ENCODE peak calls at places on chromosomes 4 and X, in nine cellular contexts. R is heart right ventricle; O is mammary epithelial cell; D is ascending aorta; L is CD8-positive, alpha-beta T cell; H is left ventricle myocardium inferior; W is pancreas; I is aorta; G is mesendoderm. M is an unnamed sample. For H3K4me1, the result is how much of the 10 kb centered on the place peaks cover.

GRCh38 chrX:129780441-129781105 is 824 bp downstream of the SASH3 start:
- DNase-seq in R (no peak), O (no peak), D (no peak), L (no peak), H (no peak), W (no peak), I (no peak), G (no peak), M (peak)

GRCh38 chr4:180057891-180058643 is 2185.1 kb upstream of the TENM3 start:
- DNase-seq in R (no peak), O (peak), D (peak), L (no peak), H (no peak), W (peak), I (no peak), G (peak), M (peak)

GRCh38 chrX:114924423-114924822 is 93.0 kb downstream of the IL13RA2 start:
- DNase-seq in R (no peak), O (no peak), D (no peak), L (no peak), H (no peak), W (no peak), I (no peak), G (no peak), M (no peak)

GRCh38 chr4:170007113-170007512 is 19.1 kb downstream of the MFAP3L start:
- DNase-seq in R (no peak), O (no peak), D (no peak), L (no peak), H (no peak), W (no peak), I (no peak), G (no peak), M (no peak)

GRCh38 chrX:68443155-68443868 is 10.0 kb upstream of the OPHN1 start:
- DNase-seq in R (peak), O (peak), D (no peak), L (no peak), H (peak), W (no peak), I (no peak), G (no peak), M (no peak)

GRCh38 chrX:67614006-67614405 is 70.2 kb downstream of the AR start:
- DNase-seq in R (no peak), O (no peak), D (no peak), L (no peak), H (no peak), W (no peak), I (no peak), G (no peak), M (no peak)

GRCh38 chr4:153538408-153539057 is 72.4 kb downstream of the TMEM131L start:
- DNase-seq in R (no peak), O (no peak), D (peak), L (no peak), H (peak), W (peak), I (no peak), G (no peak), M (peak)

GRCh38 chr4:111689731-111690130 is 455.5 kb upstream of the FAM241A start:
- DNase-seq in R (no peak), O (no peak), D (no peak), L (no peak), H (no peak), W (no peak), I (no peak), G (no peak), M (no peak)

GRCh38 chr4:176824645-176825366 is 32.1 kb upstream of the VEGFC start:
- DNase-seq in R (no peak), O (no peak), D (no peak), L (no peak), H (no peak), W (no peak), I (no peak), G (no peak), M (no peak)

GRCh38 chr4:41751325-41752061 is 3.0 kb upstream of the PHOX2B start:
- DNase-seq in R (no peak), O (no peak), D (no peak), L (no peak), H (no peak), W (no peak), I (no peak), G (peak), M (no peak)

GRCh38 chr4:21469438-21470032 is 479.0 kb downstream of the KCNIP4 start:
- DNase-seq in R (no peak), O (peak), D (no peak), L (no peak), H (no peak), W (no peak), I (no peak), G (peak), M (no peak)

GRCh38 chr4:12239897-12240636 is 811.4 kb upstream of the HS3ST1 start:
- DNase-seq in R (no peak), O (no peak), D (no peak), L (no peak), H (no peak), W (no peak), I (no peak), G (no peak), M (no peak)

GRCh38 chr4:22556411-22556969 is 40.6 kb upstream of the ADGRA3 start:
- DNase-seq in R (no peak), O (no peak), D (no peak), L (no peak), H (no peak), W (no peak), I (no peak), G (no peak), M (no peak)

GRCh38 chrX:71846429-71846828 is 64.2 kb upstream of the NHSL2 start:
- DNase-seq in R (no peak), O (peak), D (no peak), L (no peak), H (no peak), W (no peak), I (no peak), G (peak), M (no peak)

GRCh38 chrX:138745215-138745614 is 33.7 kb upstream of the FGF13 start:
- DNase-seq in R (peak), O (peak), D (no peak), L (no peak), H (no peak), W (no peak), I (no peak), G (peak), M (no peak)

GRCh38 chr4:8165374-8165896 is 6.8 kb upstream of the ABLIM2 start:
- DNase-seq in R (no peak), O (no peak), D (no peak), L (no peak), H (no peak), W (no peak), I (no peak), G (no peak), M (peak)

GRCh38 chr4:8163026-8163425 is 4.4 kb upstream of the ABLIM2 start:
- DNase-seq in R (no peak), O (no peak), D (no peak), L (no peak), H (no peak), W (no peak), I (peak), G (no peak), M (peak)

GRCh38 chr4:8164687-8165086 is 6.1 kb upstream of the ABLIM2 start:
- DNase-seq in R (no peak), O (no peak), D (no peak), L (no peak), H (no peak), W (no peak), I (no peak), G (no peak), M (no peak)

GRCh38 chr4:8163436-8164193 is 5.0 kb upstream of the ABLIM2 start:
- DNase-seq in R (no peak), O (no peak), D (no peak), L (no peak), H (no peak), W (no peak), I (peak), G (no peak), M (no peak)

DNA sequence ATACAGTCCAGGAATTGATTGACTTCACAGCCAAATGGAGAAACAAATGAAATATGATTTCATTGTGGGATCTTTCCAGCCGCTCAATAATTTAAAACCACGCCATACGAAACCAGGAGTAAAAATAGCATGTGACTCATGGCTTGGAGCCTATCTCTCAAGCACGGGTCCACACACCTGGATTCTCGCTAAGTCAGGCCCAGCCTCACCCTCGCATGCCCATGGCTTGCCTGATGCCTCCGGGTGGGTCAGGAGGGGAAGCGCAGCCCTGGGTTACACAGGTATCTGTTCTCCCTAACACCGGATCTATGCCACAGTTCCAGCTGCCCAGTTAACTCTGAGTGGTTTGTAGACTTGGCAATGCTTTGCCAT is 5.6 kb upstream of the ABLIM2 start:
- DNase-seq in R (no peak), O (no peak), D (no peak), L (no peak), H (no peak), W (peak), I (no peak), G (no peak), M (peak)
- H3K4me1 ChIP-seq in R (under half), O (under half), D (under half), L (under half), H (under half), W (under half), I (under half), G (under half), M (half or more)

GRCh38 chr4:4408576-4409335 is 21.9 kb downstream of the NSG1 start:
- DNase-seq in R (no peak), O (peak), D (no peak), L (no peak), H (no peak), W (no peak), I (peak), G (no peak), M (no peak)
- H3K4me1 ChIP-seq in R (under half), O (under half), D (under half), L (under half), H (under half), W (under half), I (under half), G (under half), M (under half)

GRCh38 chr4:6527259-6527658 is 47.7 kb upstream of the MAN2B2 start:
- DNase-seq in R (no peak), O (no peak), D (no peak), L (no peak), H (no peak), W (no peak), I (no peak), G (no peak), M (no peak)

GRCh38 chr4:6524436-6524835 is 50.6 kb upstream of the MAN2B2 start:
- DNase-seq in R (no peak), O (no peak), D (no peak), L (no peak), H (no peak), W (no peak), I (no peak), G (peak), M (no peak)

GRCh38 chr4:6526696-6527095 is 48.3 kb upstream of the MAN2B2 start:
- DNase-seq in R (no peak), O (no peak), D (no peak), L (no peak), H (no peak), W (no peak), I (no peak), G (peak), M (no peak)

GRCh38 chr4:6526171-6526570 is 48.8 kb upstream of the MAN2B2 start:
- DNase-seq in R (no peak), O (no peak), D (no peak), L (no peak), H (no peak), W (no peak), I (no peak), G (peak), M (no peak)

DNA sequence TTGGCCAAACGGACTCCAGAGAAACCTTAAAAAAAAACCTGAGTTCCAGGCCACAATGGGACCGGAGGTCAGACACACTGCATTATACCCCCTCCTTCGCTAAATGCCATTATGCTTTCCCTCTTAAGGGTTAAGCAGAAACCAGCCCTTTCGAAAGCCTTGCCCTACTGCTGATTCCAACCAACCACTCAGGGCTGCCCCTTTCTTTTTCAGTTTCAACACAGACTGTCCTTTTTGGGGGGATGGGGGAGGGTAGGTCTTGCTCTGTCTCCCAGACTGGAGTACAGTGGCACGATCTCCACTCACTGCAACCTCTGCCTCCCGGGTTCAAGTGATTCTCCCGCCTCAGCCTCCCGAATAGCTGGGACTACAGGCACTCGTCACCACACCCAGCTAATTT is 49.5 kb upstream of the MAN2B2 start:
- DNase-seq in R (no peak), O (no peak), D (no peak), L (no peak), H (no peak), W (no peak), I (no peak), G (no peak), M (no peak)
- H3K4me1 ChIP-seq in R (under half), O (under half), D (under half), L (under half), H (under half), W (under half), I (under half), G (under half), M (under half)

GRCh38 chr4:145528601-145529000 is 46.9 kb downstream of the SMAD1 start:
- DNase-seq in R (no peak), O (no peak), D (no peak), L (no peak), H (no peak), W (no peak), I (no peak), G (no peak), M (no peak)

GRCh38 chr4:145530662-145531061 is 49.0 kb downstream of the SMAD1 start:
- DNase-seq in R (no peak), O (no peak), D (no peak), L (no peak), H (no peak), W (no peak), I (no peak), G (no peak), M (no peak)

GRCh38 chr4:145530189-145530588 is 48.5 kb downstream of the SMAD1 start:
- DNase-seq in R (no peak), O (no peak), D (no peak), L (no peak), H (no peak), W (no peak), I (no peak), G (no peak), M (no peak)

GRCh38 chr4:145525291-145525740 is 43.7 kb downstream of the SMAD1 start:
- DNase-seq in R (no peak), O (no peak), D (no peak), L (no peak), H (no peak), W (no peak), I (no peak), G (peak), M (no peak)

DNA sequence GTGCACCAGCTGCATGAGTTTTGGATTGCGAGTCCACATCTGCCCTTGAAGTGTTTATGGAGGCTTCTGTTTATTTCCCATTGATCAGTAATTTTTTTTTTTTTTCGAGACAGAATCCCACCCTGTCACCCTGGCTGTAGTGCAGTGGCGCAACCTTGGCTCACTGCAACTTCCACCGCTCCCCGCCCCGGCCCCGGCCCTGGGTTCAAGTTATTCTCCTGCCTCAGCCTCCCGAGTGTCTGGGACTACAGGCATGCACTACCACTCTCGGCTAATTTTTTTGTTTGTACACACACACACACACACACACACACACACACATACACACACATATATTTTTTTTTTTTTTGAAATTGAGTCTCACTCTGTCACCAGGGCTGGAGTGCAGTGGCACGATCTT is 46.1 kb downstream of the SMAD1 start:
- DNase-seq in R (no peak), O (no peak), D (no peak), L (no peak), H (no peak), W (no peak), I (no peak), G (no peak), M (no peak)
- H3K4me1 ChIP-seq in R (half or more), O (under half), D (under half), L (under half), H (half or more), W (under half), I (under half), G (under half), M (under half)

GRCh38 chr4:139154134-139154421 is 22.9 kb downstream of the ELF2 start:
- DNase-seq in R (no peak), O (no peak), D (no peak), L (no peak), H (no peak), W (no peak), I (no peak), G (no peak), M (no peak)
- H3K4me1 ChIP-seq in R (under half), O (under half), D (under half), L (under half), H (half or more), W (under half), I (under half), G (under half), M (under half)

GRCh38 chr4:108053281-108053701 is 63.6 kb downstream of the HADH start:
- DNase-seq in R (no peak), O (no peak), D (no peak), L (no peak), H (no peak), W (no peak), I (no peak), G (no peak), M (no peak)

GRCh38 chr4:108052511-108052910 is 62.8 kb downstream of the HADH start:
- DNase-seq in R (no peak), O (no peak), D (no peak), L (no peak), H (no peak), W (no peak), I (no peak), G (no peak), M (no peak)

GRCh38 chr4:108048997-108049396 is 59.3 kb downstream of the HADH start:
- DNase-seq in R (no peak), O (no peak), D (no peak), L (no peak), H (no peak), W (no peak), I (no peak), G (no peak), M (no peak)

GRCh38 chr4:108049406-108049805 is 59.7 kb downstream of the HADH start:
- DNase-seq in R (no peak), O (no peak), D (no peak), L (no peak), H (no peak), W (no peak), I (no peak), G (no peak), M (no peak)

DNA sequence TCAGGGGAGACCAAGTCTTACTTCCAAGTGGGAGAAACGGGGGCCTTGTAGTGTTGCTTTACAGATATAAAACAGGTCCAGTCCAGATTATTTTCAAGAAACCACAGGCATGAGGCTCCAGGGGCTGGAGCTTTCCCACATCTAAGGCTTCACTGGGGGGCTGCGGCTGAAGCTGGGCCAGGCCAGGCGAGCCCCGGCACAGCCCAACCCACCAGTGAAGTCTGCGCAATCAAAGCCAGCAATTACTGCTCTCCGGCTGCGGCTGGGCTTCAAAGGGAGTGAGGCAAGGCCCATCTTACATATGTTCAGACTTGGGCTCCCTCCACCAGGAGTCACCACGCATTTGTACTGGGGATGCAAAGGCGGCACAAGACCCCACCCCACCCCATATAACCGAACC is 61.7 kb downstream of the HADH start:
- DNase-seq in R (no peak), O (no peak), D (no peak), L (no peak), H (no peak), W (no peak), I (no peak), G (no peak), M (no peak)
- H3K4me1 ChIP-seq in R (under half), O (under half), D (under half), L (half or more), H (under half), W (under half), I (under half), G (under half), M (under half)

DNA sequence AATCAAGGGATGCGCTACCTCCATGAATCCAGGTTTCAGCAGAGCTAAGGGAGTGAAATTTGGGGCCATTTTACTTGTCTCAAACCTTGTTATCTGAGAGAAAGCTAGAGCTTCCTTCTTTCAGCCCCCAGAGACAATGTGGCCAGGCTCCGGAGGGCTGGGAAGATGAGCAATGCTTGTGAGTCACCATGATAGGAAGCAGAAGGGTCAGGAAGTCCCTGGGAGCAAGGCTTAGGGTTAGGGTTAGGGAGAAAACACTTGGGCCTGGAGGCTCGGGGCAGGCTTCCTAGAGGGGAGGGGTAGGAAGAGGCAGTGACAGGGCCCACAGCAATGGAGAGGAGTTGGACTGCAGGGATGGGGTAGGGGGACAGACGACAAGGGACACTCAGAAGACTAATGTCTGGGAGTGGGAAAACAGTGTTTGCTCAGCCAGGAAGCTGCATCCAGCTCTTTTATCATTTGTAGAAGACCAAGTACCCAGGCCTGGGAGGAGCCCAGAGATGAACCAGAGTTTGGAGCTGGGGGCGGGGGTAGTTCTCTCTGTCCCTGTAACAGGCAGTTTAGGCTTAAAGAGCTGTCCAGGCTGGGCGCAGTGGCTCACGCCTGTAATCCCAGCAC is 16.4 kb upstream of the PORCN start:
- DNase-seq in R (no peak), O (no peak), D (no peak), L (no peak), H (no peak), W (no peak), I (no peak), G (no peak), M (no peak)
- H3K4me1 ChIP-seq in R (under half), O (under half), D (under half), L (under half), H (under half), W (under half), I (under half), G (under half), M (under half)

DNA sequence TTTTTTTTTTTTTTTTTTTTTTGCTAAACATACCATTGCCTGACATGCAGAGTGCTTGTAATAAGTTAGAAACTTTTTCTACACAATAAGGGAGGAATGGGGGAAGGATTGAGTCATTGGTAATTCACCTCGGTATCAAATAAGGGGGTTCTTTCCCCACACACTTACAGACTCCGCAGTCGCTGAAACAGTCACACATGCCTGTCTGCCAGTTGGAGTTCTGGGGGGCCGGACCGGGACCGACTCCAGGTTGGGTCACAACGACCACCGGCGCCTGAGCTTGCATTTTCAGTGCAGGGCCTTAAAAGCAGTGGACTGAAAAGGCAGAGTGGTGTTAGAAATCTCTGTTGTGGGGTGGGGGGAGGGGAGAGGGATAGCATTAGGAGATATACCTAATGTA is 6.9 kb downstream of the PLAC8 start:
- DNase-seq in R (no peak), O (no peak), D (no peak), L (no peak), H (no peak), W (no peak), I (no peak), G (no peak), M (no peak)
- H3K4me1 ChIP-seq in R (under half), O (under half), D (under half), L (under half), H (under half), W (under half), I (under half), G (under half), M (under half)

M was measured in psoas muscle.